ENCODE peak calls at places on chromosome 19, in four cellular contexts. N, U, E and A are unnamed samples. For H3K27me3, the result is how much of the 10 kb centered on the place peaks cover.

GRCh38 chr19:46722004-46722380 is 5.1 kb upstream of the PRKD2 start:
- DNase-seq in N (no peak), U (peak), E (no peak), A (no peak)

GRCh38 chr19:14113762-14114414 is 3.7 kb downstream of the PRKACA start:
- DNase-seq in N (peak), U (no peak), E (peak), A (peak)

GRCh38 chr19:48798937-48799336 is 11.9 kb downstream of the BCAT2 start:
- DNase-seq in E (no peak), U (peak), N (no peak), A (no peak)

GRCh38 chr19:16899566-16900075 is 10.8 kb downstream of the F2RL3 start:
- DNase-seq in N (no peak), U (no peak), E (no peak), A (no peak)

GRCh38 chr19:8500158-8500557 is 2.3 kb downstream of the PRAM1 start:
- DNase-seq in U (no peak), E (no peak), N (no peak), A (no peak)

GRCh38 chr19:46602392-46603194 is 1.5 kb downstream of the CALM3 start:
- DNase-seq in N (peak), E (no peak), U (no peak), A (no peak)

GRCh38 chr19:56167064-56167578 is 8.7 kb upstream of the GALP start:
- DNase-seq in E (no peak), N (no peak), U (no peak), A (no peak)

GRCh38 chr19:32336259-32337111 is 8.9 kb upstream of the ZNF507 start:
- DNase-seq in N (no peak), E (no peak), U (no peak), A (no peak)

GRCh38 chr19:55117636-55118391 is at the start of gene PPP1R12C:
- DNase-seq in N (peak), E (peak), U (peak), A (peak)

GRCh38 chr19:45215391-45216191 is 29.6 kb downstream of the EXOC3L2 start:
- DNase-seq in E (no peak), U (peak), N (no peak), A (peak)

GRCh38 chr19:704447-704741 is 4.3 kb upstream of the PALM start:
- DNase-seq in U (no peak), E (no peak), N (no peak), A (no peak)

GRCh38 chr19:41691268-41691970 is 3.3 kb upstream of the CEACAM7 start:
- DNase-seq in U (no peak), E (no peak), N (no peak), A (no peak)

GRCh38 chr19:8393871-8394250 is 3.7 kb downstream of the RAB11B start:
- DNase-seq in E (no peak), U (no peak), N (no peak), A (no peak)

GRCh38 chr19:58380736-58381459 is at the start of gene ZNF837:
- DNase-seq in N (peak), U (peak), E (peak), A (peak)

GRCh38 chr19:22945560-22945959 is 57.4 kb downstream of the ZNF728 start:
- DNase-seq in N (no peak), U (peak), E (no peak), A (no peak)

GRCh38 chr19:44732235-44733014 is 16.1 kb upstream of the BCL3 start:
- DNase-seq in E (no peak), U (no peak), N (no peak), A (no peak)

GRCh38 chr19:1220452-1221037 is 15.0 kb downstream of the STK11 start:
- DNase-seq in E (no peak), N (no peak), U (no peak), A (no peak)

GRCh38 chr19:40603071-40603718 is 2.0 kb downstream of the LTBP4 start:
- DNase-seq in E (no peak), N (no peak), U (peak), A (no peak)

GRCh38 chr19:40605201-40605971 is 4.2 kb downstream of the LTBP4 start:
- DNase-seq in U (peak), E (peak), N (peak), A (peak)

GRCh38 chr19:40601061-40601973 is at the start of gene LTBP4:
- DNase-seq in N (peak), E (no peak), U (peak), A (peak)

GRCh38 chr19:40604647-40605200 is 3.6 kb downstream of the LTBP4 start:
- DNase-seq in E (no peak), N (peak), U (no peak), A (no peak)

DNA sequence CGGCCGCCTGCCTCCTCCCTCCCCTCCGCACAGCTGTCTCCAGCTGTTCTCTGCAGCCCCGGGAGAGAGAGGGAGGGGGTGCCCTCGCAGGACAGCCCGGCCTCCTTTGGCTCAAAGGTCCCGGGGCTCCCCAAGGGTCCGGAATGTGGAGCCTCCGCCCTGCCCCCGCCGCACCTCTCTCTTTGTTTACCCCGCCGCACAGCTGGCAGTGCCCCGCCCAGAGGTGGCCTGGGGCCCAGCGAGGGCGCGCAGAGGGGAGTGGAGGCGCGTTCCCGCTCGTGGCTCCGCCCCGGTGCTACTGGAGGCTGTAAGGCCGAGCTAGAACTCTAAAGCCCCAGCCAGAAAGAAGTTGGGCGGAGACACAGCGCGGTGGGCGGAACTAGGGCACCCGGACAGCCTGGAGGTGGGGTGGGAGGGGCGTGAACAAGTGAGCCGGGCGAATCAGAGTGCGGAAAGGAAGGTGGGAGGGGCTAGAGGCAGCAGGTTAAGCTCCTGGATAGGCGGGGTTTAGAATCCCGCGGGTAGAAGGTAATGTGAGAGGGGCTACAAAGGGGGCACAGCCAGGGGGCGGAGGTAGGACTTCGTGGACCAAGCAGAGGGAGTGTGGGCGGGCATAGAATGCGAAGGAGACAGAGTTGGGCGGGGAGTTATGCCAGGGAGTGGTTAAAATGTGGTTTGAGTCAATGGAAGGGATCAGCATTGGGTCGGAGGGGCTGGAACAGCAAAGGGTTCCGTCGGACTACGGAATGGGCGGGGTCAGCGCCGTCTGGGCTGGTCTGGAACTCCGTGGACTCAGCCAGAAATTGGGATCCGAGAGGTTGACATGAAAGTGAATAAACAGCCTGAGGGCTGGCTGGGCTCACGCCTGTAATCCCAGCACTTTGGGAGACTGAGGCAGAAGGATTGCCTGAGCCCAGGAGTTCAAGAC is 2.8 kb downstream of the LTBP4 start:
- DNase-seq in N (peak), E (peak), U (peak), A (peak)
- H3K27me3 ChIP-seq in N (under half), E (under half), U (under half), A (under half)

GRCh38 chr19:29714371-29714952 is 599 bp downstream of the C19orf12 start:
- DNase-seq in E (peak), U (no peak), N (peak), A (no peak)
- H3K4me3 ChIP-seq in E (peak), U (peak), N (peak), A (peak)

GRCh38 chr19:53951436-53951835 is 11.3 kb upstream of the CACNG8 start:
- DNase-seq in E (no peak), U (no peak), N (no peak), A (no peak)
- H3K27me3 ChIP-seq in E (under half), U (under half), N (under half), A (under half)

GRCh38 chr19:4580021-4580901 is 20.8 kb upstream of the SEMA6B start:
- DNase-seq in N (no peak), U (no peak), E (no peak), A (no peak)
- H3K4me3 ChIP-seq in N (no peak), U (no peak), E (peak), A (no peak)

GRCh38 chr19:18794029-18794313 is 2.9 kb upstream of the COMP start:
- DNase-seq in U (no peak), E (no peak), N (no peak), A (no peak)

GRCh38 chr19:18791315-18791678 is 192 bp upstream of the COMP start:
- DNase-seq in E (no peak), U (no peak), N (no peak), A (no peak)

GRCh38 chr19:18794692-18795091 is 3.6 kb upstream of the COMP start:
- DNase-seq in U (no peak), N (no peak), E (no peak), A (no peak)

GRCh38 chr19:18792661-18793060 is 1.6 kb upstream of the COMP start:
- DNase-seq in E (no peak), N (no peak), U (no peak), A (no peak)

DNA sequence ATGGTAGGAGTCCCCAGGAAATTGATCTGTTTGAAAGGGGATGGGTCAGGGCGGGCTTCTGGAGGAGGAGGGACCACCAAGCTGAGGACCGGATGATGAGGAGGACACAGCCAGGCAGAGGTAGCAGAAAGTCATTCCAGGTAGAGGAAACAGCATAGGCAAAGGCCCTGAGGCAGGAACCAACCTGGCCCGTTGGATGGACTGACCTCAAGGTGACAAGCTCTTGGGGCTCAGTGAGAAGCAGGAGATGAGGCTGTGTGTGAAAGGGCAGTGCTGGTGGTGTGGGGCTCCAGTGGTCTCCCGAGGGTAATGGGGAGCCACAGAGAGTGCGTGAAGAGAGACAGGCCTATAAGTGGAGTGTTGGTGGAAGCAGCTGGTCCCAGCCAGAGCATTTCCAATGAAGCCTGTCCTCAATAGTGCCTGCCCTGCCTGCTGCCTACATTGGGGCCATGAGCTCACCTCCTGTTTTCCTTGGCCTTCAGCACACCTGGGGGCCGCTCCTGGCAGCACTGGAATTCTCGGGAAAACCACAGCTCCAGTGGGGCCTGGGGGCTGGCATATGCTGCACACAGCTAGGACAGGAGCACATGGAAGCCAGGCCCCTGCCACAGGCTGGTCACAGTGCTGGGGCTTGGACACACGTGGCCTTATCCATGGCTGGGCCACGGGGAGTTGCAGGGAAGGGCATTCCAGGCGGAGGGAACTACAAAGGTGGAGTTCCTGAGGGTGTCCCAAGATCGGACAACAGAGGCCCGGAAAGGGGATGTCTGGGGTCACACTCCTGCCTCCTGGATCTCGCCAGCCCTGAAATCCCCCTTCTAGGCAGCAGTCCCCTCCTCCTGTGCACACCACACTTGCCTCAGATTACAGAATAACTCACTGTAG is 2.3 kb upstream of the COMP start:
- DNase-seq in N (no peak), E (no peak), U (no peak), A (no peak)
- H3K27me3 ChIP-seq in N (under half), E (half or more), U (under half), A (under half)

DNA sequence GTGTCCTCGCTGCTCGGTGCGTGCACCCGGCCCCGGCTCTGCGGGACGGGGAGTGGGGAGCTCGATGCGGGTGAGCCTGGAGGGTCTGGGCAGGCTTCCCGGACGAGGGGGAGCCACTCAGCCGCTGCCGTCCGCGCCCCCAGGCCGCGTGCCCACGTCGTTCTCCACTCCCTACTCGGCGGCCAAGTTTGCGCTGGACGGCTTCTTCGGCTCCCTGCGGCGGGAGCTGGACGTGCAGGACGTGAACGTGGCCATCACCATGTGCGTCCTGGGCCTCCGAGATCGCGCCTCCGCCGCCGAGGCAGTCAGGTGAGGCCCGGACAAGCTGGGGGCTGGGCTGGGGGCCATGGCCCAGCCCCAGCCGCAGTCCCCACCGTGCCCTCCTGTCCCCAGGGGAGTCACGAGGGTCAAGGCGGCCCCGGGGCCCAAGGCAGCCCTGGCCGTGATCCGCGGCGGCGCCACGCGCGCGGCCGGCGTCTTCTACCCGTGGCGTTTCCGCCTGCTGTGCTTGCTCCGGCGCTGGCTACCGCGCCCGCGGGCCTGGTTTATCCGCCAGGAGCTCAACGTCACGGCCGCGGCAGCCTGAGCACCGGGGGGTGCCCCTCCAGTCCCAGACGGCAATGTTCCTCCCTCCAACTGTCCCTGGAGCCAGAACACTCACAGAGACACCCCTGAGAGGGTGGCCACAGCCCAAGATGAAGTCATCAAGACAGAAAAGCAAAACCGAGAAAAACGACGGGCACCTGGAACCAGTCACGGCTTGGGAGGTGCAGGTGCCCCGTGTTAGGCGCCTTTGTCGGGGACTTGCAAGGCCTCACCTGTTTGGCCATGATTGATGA is 2.5 kb upstream of the RPL36 start:
- DNase-seq in N (no peak), U (no peak), E (no peak), A (no peak)
- H3K4me3 ChIP-seq in N (peak), U (no peak), E (peak), A (peak)

GRCh38 chr19:5120321-5120720 is 151.4 kb downstream of the KDM4B start:
- DNase-seq in N (no peak), E (no peak), U (no peak), A (no peak)

GRCh38 chr19:5119297-5119998 is 150.5 kb downstream of the KDM4B start:
- DNase-seq in N (no peak), E (no peak), U (no peak), A (no peak)

GRCh38 chr19:5122121-5122400 is 153.1 kb downstream of the KDM4B start:
- DNase-seq in U (no peak), N (no peak), E (no peak), A (no peak)

GRCh38 chr19:5121286-5122120 is 152.6 kb downstream of the KDM4B start:
- DNase-seq in N (no peak), U (no peak), E (no peak), A (no peak)

DNA sequence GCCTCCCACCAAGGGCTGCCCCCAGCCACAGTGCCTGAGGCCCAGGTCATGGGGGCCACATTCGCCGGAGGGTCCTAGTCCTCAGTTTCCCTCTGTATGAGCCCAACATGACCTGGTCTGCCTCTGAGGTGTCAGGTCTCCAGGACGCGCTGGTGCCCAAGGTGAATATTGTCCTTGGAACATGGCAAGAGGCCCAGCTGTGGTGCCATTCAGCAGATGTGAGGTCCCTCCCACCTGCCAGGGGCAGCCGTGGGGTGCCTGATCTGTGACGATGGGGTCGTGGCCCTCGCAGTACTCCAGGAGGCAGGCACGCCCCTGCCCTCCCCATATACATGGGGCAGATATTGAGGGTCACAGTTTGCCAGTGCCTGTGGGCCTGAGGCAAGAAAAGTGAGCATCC is 151.9 kb downstream of the KDM4B start:
- DNase-seq in N (no peak), U (no peak), E (no peak), A (no peak)
- H3K27me3 ChIP-seq in N (under half), U (under half), E (under half), A (under half)

GRCh38 chr19:35150445-35150844 is 4.1 kb upstream of the FXYD5 start:
- DNase-seq in U (no peak), E (no peak), N (no peak), A (no peak)
- H3K4me3 ChIP-seq in U (no peak), E (no peak), N (no peak), A (no peak)